ENCODE peak calls at places on chromosomes 13 and 19, in ten cellular contexts. N is small intestine, Q is GM23248, Z is uterus, H is BE2C, W is esophagus muscularis mucosa, P is lower lobe of right lung, X is psoas muscle, V is SK-N-SH, J is endodermal cell. O is an unnamed sample.

GRCh38 chr13:42225051-42225450 is 46.9 kb upstream of the AKAP11 start:
- DNase-seq in H (no peak), P (no peak), X (no peak), J (no peak), N (no peak), Q (no peak), V (no peak), Z (no peak), W (no peak), O (no peak)

GRCh38 chr13:101190337-101190736 is 226.0 kb downstream of the NALCN start:
- DNase-seq in X (no peak), W (no peak), P (no peak), V (no peak), Q (no peak), N (no peak), H (no peak), J (no peak), Z (no peak), O (no peak)

GRCh38 chr19:38386968-38387549 is 775 bp downstream of the GGN start:
- DNase-seq in W (no peak), Z (no peak), X (peak; percentile 76), P (peak; percentile 68), Q (peak; percentile 54), N (peak; percentile 92), V (peak; percentile 63), H (no peak), J (no peak), O (no peak)

GRCh38 chr19:28126499-28126898 is 1086.5 kb downstream of the UQCRFS1 start:
- DNase-seq in H (no peak), X (no peak), W (peak; percentile 29), P (no peak), V (no peak), Z (no peak), N (no peak), J (no peak), Q (no peak), O (no peak)

GRCh38 chr19:55189424-55189823 is 9.3 kb upstream of the SYT5 start:
- DNase-seq in J (no peak), H (peak; percentile 65), W (no peak), V (no peak), Z (peak; percentile 31), X (peak; percentile 71), N (no peak), Q (peak; percentile 97), P (peak; percentile 65), O (peak; percentile 98)

GRCh38 chr19:54921082-54921481 is 15.1 kb downstream of the NCR1 start:
- DNase-seq in J (no peak), W (no peak), V (no peak), P (no peak), Z (no peak), H (no peak), N (no peak), X (no peak), Q (no peak), O (no peak)

GRCh38 chr19:43784981-43785808 is 4.4 kb upstream of the KCNN4 start:
- DNase-seq in Z (no peak), W (no peak), H (peak; percentile 63), P (peak; percentile 71), N (peak; percentile 78), X (no peak), V (peak; percentile 84), J (peak; percentile 88), Q (peak; percentile 86), O (no peak)

GRCh38 chr19:47065242-47065641 is 16.8 kb upstream of the TMEM160 start:
- DNase-seq in Z (no peak), N (no peak), J (peak; percentile 44), X (no peak), W (no peak), Q (no peak), P (no peak), H (no peak), V (no peak), O (no peak)

GRCh38 chr13:32164622-32165268 is 133.2 kb downstream of the FRY start:
- DNase-seq in V (peak; percentile 46), J (peak; percentile 81), H (peak; percentile 73), Z (no peak), P (no peak), X (no peak), W (no peak), N (peak; percentile 71), Q (peak; percentile 76), O (no peak)

GRCh38 chr13:26679945-26680516 is 80.6 kb downstream of the GPR12 start:
- DNase-seq in Q (no peak), N (no peak), V (no peak), J (peak; percentile 62), P (no peak), W (peak; percentile 64), X (no peak), H (no peak), Z (no peak), O (no peak)

GRCh38 chr13:65387743-65388347 is 1842.3 kb downstream of the PCDH9 start:
- DNase-seq in V (no peak), W (no peak), Z (no peak), Q (no peak), J (peak; percentile 66), X (no peak), H (no peak), N (no peak), P (no peak), O (no peak)

GRCh38 chr19:4233282-4233853 is 4.0 kb downstream of the EBI3 start:
- DNase-seq in J (peak; percentile 93), Z (no peak), Q (peak; percentile 22), W (no peak), P (peak; percentile 67), N (peak; percentile 29), X (no peak), V (peak; percentile 84), H (peak; percentile 71), O (no peak)

GRCh38 chr13:113736258-113736731 is 22.7 kb upstream of the TMEM255B start:
- DNase-seq in P (peak; percentile 28), Z (no peak), W (no peak), Q (no peak), X (no peak), N (peak; percentile 64), J (no peak), H (peak; percentile 5), V (no peak), O (no peak)

GRCh38 chr19:29467824-29468401 is 57.9 kb upstream of the VSTM2B start:
- DNase-seq in H (peak; percentile 28), V (peak; percentile 37), Q (peak; percentile 30), P (no peak), X (no peak), J (peak; percentile 76), N (peak; percentile 1), W (peak; percentile 53), Z (no peak), O (no peak)

GRCh38 chr13:61648546-61648945 is 232.9 kb upstream of the PCDH20 start:
- DNase-seq in Z (no peak), J (no peak), P (no peak), V (peak; percentile 18), Q (no peak), N (no peak), X (no peak), H (no peak), W (no peak), O (no peak)

GRCh38 chr19:12825259-12826131 is 8.9 kb downstream of the RTBDN start:
- DNase-seq in Q (peak; percentile 44), H (peak; percentile 85), V (peak; percentile 88), N (no peak), W (no peak), Z (no peak), X (no peak), P (no peak), J (peak; percentile 97), O (no peak)

GRCh38 chr13:77184455-77184854 is 142.4 kb downstream of the MYCBP2 start:
- DNase-seq in N (no peak), X (no peak), Q (no peak), W (no peak), V (no peak), P (no peak), H (no peak), Z (no peak), J (no peak), O (no peak)

GRCh38 chr13:102626928-102627327 is 30.1 kb downstream of the TPP2 start:
- DNase-seq in N (no peak), Z (no peak), V (no peak), W (no peak), H (no peak), P (no peak), X (no peak), Q (no peak), J (no peak), O (no peak)
- H3K9me3 ChIP-seq in N (no peaks in the 10 kb centered on the region), Z (no peaks in the 10 kb centered on the region), V (no peaks in the 10 kb centered on the region), W (no peaks in the 10 kb centered on the region), H (no peaks in the 10 kb centered on the region), P (no peaks in the 10 kb centered on the region), X (no peaks in the 10 kb centered on the region), Q (no peaks in the 10 kb centered on the region), J (no peaks in the 10 kb centered on the region), O (no peaks in the 10 kb centered on the region)

DNA sequence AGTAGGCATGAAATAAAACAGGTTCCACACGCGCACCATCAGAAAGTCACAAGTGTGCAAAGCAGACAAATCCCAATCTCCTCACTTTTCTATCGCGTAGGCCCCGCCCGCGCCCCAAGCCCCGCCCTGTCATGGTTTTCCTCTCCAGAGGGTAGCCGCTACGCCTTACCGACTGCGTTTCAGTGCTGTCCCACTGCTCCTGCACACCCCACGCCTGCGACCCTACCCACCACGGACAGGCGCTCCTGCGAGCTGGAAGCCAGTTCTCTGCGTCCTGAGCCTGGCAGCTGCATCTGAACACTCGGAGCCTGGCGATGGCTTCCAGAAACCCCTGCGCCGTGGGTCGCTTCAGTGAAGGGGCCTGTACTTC is 379 bp upstream of the ZNF470 start:
- DNase-seq in V (peak; percentile 68), W (no peak), J (no peak), Q (peak; percentile 63), Z (peak; percentile 39), X (peak; percentile 72), H (peak; percentile 68), P (peak; percentile 68), N (peak; percentile 18), O (no peak)
- H3K9me3 ChIP-seq in V (peaks cover 37% of the 10 kb centered on the region), W (no peaks in the 10 kb centered on the region), J (peaks cover 90% of the 10 kb centered on the region), Q (peaks cover 13% of the 10 kb centered on the region), Z (no peaks in the 10 kb centered on the region), X (peaks cover 78% of the 10 kb centered on the region), H (no peaks in the 10 kb centered on the region), P (peaks cover 85% of the 10 kb centered on the region), N (peaks cover 9% of the 10 kb centered on the region), O (peaks cover 30% of the 10 kb centered on the region)

DNA sequence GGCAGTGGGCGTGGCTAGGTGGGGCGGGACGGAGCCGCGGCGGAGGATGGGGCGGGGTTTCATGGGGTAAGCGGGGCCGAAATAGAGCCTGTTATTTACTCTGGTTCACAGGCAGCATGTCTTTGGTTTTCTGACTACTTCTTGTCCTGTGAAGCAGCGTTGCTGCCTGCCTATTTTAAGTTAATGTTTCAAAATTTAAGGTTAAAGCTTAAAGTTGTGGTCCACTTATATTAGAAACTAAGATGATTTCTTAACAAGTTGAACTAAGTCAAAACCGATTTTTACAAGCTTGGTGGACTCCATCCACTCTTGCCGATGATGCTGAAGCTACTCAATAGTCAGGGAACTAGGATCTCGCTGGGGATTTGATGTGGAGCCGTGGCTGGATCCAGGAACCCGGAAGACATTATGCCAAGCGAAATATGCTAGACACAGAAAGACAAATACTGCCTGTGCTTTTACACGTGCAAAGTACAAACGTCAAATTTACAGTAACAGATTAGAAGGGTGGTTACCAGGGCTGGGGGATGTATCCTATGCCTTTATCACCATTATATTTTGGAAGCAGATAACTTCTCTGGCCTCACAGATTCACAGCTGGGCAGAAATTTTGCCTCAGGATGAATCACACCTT is 456 bp upstream of the ZNF616 start:
- DNase-seq in X (no peak), Q (peak; percentile 20), J (no peak), Z (peak; percentile 18), V (no peak), H (no peak), N (peak; percentile 17), P (no peak), W (no peak), O (no peak)
- H3K9me3 ChIP-seq in X (peaks cover 4% of the 10 kb centered on the region), Q (no peaks in the 10 kb centered on the region), J (peaks cover 51% of the 10 kb centered on the region), Z (no peaks in the 10 kb centered on the region), V (peaks cover 5% of the 10 kb centered on the region), H (no peaks in the 10 kb centered on the region), N (no peaks in the 10 kb centered on the region), P (peaks cover 4% of the 10 kb centered on the region), W (no peaks in the 10 kb centered on the region), O (peaks cover 2% of the 10 kb centered on the region)

GRCh38 chr19:34588846-34589245 is 88.1 kb downstream of the SCGB2B2 start:
- DNase-seq in W (no peak), Z (no peak), J (no peak), N (no peak), Q (no peak), H (no peak), P (no peak), X (no peak), V (no peak), O (no peak)
- H3K9me3 ChIP-seq in W (no peaks in the 10 kb centered on the region), Z (no peaks in the 10 kb centered on the region), J (peaks cover 1% of the 10 kb centered on the region), N (no peaks in the 10 kb centered on the region), Q (no peaks in the 10 kb centered on the region), H (no peaks in the 10 kb centered on the region), P (peaks cover 5% of the 10 kb centered on the region), X (no peaks in the 10 kb centered on the region), V (no peaks in the 10 kb centered on the region), O (peaks cover 2% of the 10 kb centered on the region)

O was measured in RWPE2.